ENCODE peak calls at places on chromosome 7, in four cellular contexts. M is cardiac muscle cell, K is cardiac fibroblast, E is Calu3. I is an unnamed sample.

GRCh38 chr7:100063376-100063775 is 13.8 kb downstream of the ZSCAN21 start:
- DNase-seq in K (no peak), E (no peak), M (no peak), I (no peak)

GRCh38 chr7:55427800-55428199 is 62.7 kb downstream of the LANCL2 start:
- DNase-seq in E (no peak), K (no peak), M (no peak), I (no peak)

GRCh38 chr7:252216-252965 is 37.6 kb upstream of the FOXL3 start:
- DNase-seq in K (no peak), M (no peak), E (no peak), I (no peak)

GRCh38 chr7:26284477-26284876 is 7.2 kb upstream of the SNX10 start:
- DNase-seq in M (no peak), E (peak; percentile 30), K (no peak), I (no peak)

GRCh38 chr7:725223-726005 is 1.1 kb upstream of the DNAAF5 start:
- DNase-seq in E (no peak), M (peak; percentile 67), K (peak; percentile 53), I (no peak)

GRCh38 chr7:101390901-101391301 is 28.2 kb downstream of the COL26A1 start:
- DNase-seq in K (peak; percentile 57), E (no peak), M (peak; percentile 64), I (no peak)

GRCh38 chr7:134660961-134661376 is 14.3 kb downstream of the BPGM start:
- DNase-seq in K (peak; percentile 19), M (peak; percentile 4), E (no peak), I (no peak)

GRCh38 chr7:13104128-13104527 is 416.7 kb downstream of the ARL4A start:
- DNase-seq in K (no peak), M (no peak), E (no peak), I (no peak)

GRCh38 chr7:133344275-133344674 is 91.4 kb downstream of the EXOC4 start:
- DNase-seq in E (no peak), K (peak; percentile 47), M (peak; percentile 54), I (no peak)

GRCh38 chr7:12941512-12941911 is 254.1 kb downstream of the ARL4A start:
- DNase-seq in M (no peak), E (no peak), K (no peak), I (no peak)

GRCh38 chr7:140165422-140165821 is 11.4 kb downstream of the KDM7A start:
- DNase-seq in K (peak; percentile 44), M (peak; percentile 68), E (no peak), I (no peak)

GRCh38 chr7:135327458-135327857 is 93.8 kb downstream of the STRA8 start:
- DNase-seq in M (no peak), E (no peak), K (no peak), I (no peak)

GRCh38 chr7:105022458-105022857 is 8.5 kb downstream of the KMT2E start:
- DNase-seq in K (no peak), E (no peak), M (no peak), I (no peak)

GRCh38 chr7:33849004-33849403 is 56.3 kb upstream of the BMPER start:
- DNase-seq in E (no peak), M (no peak), K (no peak), I (no peak)

GRCh38 chr7:129354428-129355157 is 79.6 kb upstream of the STRIP2 start:
- DNase-seq in M (no peak), K (no peak), E (no peak), I (no peak)

GRCh38 chr7:157807510-157807909 is 470.7 kb downstream of the DNAJB6 start:
- DNase-seq in E (no peak), M (no peak), K (no peak), I (no peak)

GRCh38 chr7:1249731-1250130 is 17.1 kb downstream of the UNCX start:
- DNase-seq in M (peak; percentile 29), E (no peak), K (no peak), I (no peak)

GRCh38 chr7:18927134-18927533 is 190.3 kb downstream of the TWIST1 start:
- DNase-seq in M (no peak), K (no peak), E (no peak), I (no peak)

GRCh38 chr7:128867842-128868623 is 5.4 kb downstream of the ATP6V1F start:
- DNase-seq in E (no peak), M (peak; percentile 14), K (no peak), I (no peak)

GRCh38 chr7:91837397-91838070 is 43.0 kb downstream of the MTERF1 start:
- DNase-seq in M (no peak), E (no peak), K (no peak), I (no peak)

GRCh38 chr7:155382802-155383171 is 75.1 kb upstream of the EN2 start:
- DNase-seq in E (no peak), K (no peak), M (no peak), I (no peak)

GRCh38 chr7:102973096-102973802 is 60.4 kb downstream of the LRRC17 start:
- DNase-seq in M (peak; percentile 82), E (no peak), K (peak; percentile 80), I (no peak)

GRCh38 chr7:95434501-95435421 is at the start of gene PON2:
- DNase-seq in M (peak; percentile 92), K (peak; percentile 88), E (peak; percentile 78), I (peak; percentile 51)

GRCh38 chr7:133076142-133076541 is 5.7 kb downstream of the CHCHD3 start:
- DNase-seq in M (no peak), K (no peak), E (no peak), I (no peak)

GRCh38 chr7:74061840-74062539 is 21.6 kb upstream of the LIMK1 start:
- DNase-seq in M (peak; percentile 96), E (peak; percentile 75), K (peak; percentile 96), I (no peak)

GRCh38 chr7:142873281-142873784 is 12.2 kb downstream of the TRPV6 start:
- DNase-seq in M (peak; percentile 16), E (peak; percentile 66), K (peak; percentile 11), I (no peak)

GRCh38 chr7:137734221-137734620 is 112.6 kb downstream of the DGKI start:
- DNase-seq in E (no peak), K (peak; percentile 27), M (peak; percentile 20), I (no peak)

GRCh38 chr7:80529362-80529761 is 17.5 kb upstream of the GNAT3 start:
- DNase-seq in M (no peak), E (no peak), K (no peak), I (no peak)

GRCh38 chr7:76260171-76260703 is 42.2 kb upstream of the HSPB1 start:
- DNase-seq in M (peak; percentile 24), E (peak; percentile 23), K (peak; percentile 25), I (no peak)

GRCh38 chr7:76327610-76328009 is 25.1 kb downstream of the HSPB1 start:
- DNase-seq in E (no peak), M (no peak), K (no peak), I (no peak)

GRCh38 chr7:69817096-69817495 is 218.8 kb downstream of the AUTS2 start:
- DNase-seq in M (peak; percentile 72), K (peak; percentile 51), E (no peak), I (no peak)

GRCh38 chr7:2802504-2803341 is 41.4 kb downstream of the GNA12 start:
- DNase-seq in K (peak; percentile 76), M (peak; percentile 62), E (no peak), I (no peak)
- TF ChIP-seq CTCF in K (no peak), M (no peak), E (no peak), I (no peak)

GRCh38 chr7:127550247-127550646 is 35.1 kb downstream of the GCC1 start:
- DNase-seq in E (no peak), K (no peak), M (no peak), I (no peak)
- TF ChIP-seq CTCF in E (no peak), K (no peak), M (peak; percentile 26), I (no peak)

GRCh38 chr7:30674876-30675275 is 7.4 kb downstream of the CRHR2 start:
- DNase-seq in E (no peak), M (no peak), K (no peak), I (no peak)
- TF ChIP-seq CTCF in E (no peak), M (no peak), K (no peak), I (no peak)

GRCh38 chr7:4139656-4140320 is 542.3 kb upstream of the FOXK1 start:
- DNase-seq in M (no peak), E (no peak), K (no peak), I (no peak)
- TF ChIP-seq CTCF in M (no peak), E (no peak), K (no peak), I (no peak)

DNA sequence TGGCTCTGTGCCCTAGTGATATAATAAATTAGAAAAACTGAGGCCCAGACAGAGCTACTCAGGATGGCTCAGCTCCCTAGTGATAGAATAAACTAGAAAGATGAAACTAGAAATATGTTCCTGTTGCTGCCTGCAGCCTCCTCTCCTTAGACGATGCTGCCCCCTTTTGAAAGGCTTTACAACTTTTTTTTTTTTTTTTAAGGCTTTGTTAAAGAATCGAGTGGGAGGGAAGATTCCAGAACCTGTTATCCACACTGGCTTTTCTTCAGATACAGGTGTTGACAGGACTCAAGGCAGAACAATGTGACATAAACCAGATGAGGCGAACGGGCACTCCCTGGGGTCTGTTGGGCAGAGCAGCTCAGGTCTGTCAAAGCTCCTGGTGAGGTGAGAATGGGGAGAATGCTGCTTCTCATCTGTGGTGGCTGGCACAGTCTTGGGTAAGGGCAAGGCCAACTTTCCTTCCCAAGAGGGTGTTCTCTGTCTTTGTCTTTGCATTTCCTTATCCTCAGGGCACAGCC is 175.1 kb downstream of the COBL start:
- DNase-seq in M (peak; percentile 59), E (peak; percentile 56), K (peak; percentile 68), I (no peak)
- TF ChIP-seq CTCF in M (peak; percentile 61), E (peak; percentile 72), K (peak; percentile 75), I (peak; percentile 48)

GRCh38 chr7:114931656-114932011 is 9.7 kb downstream of the MDFIC start:
- DNase-seq in K (no peak), E (no peak), M (no peak), I (no peak)

GRCh38 chr7:114930107-114930521 is 8.2 kb downstream of the MDFIC start:
- DNase-seq in K (peak; percentile 60), E (no peak), M (peak; percentile 54), I (no peak)

GRCh38 chr7:114930829-114931655 is 9.1 kb downstream of the MDFIC start:
- DNase-seq in M (peak; percentile 54), E (no peak), K (peak; percentile 45), I (no peak)

GRCh38 chr7:114928060-114928459 is 6.2 kb downstream of the MDFIC start:
- DNase-seq in M (peak; percentile 21), E (no peak), K (peak; percentile 16), I (no peak)

GRCh38 chr7:114929570-114929969 is 7.7 kb downstream of the MDFIC start:
- DNase-seq in E (no peak), M (no peak), K (no peak), I (no peak)
- TF ChIP-seq CTCF in E (no peak), M (peak; percentile 11), K (peak; percentile 8), I (no peak)

GRCh38 chr7:29839302-29839701 is 33.0 kb downstream of the WIPF3 start:
- DNase-seq in M (peak; percentile 64), E (no peak), K (peak; percentile 59), I (no peak)
- TF ChIP-seq CTCF in M (no peak), E (no peak), K (no peak), I (no peak)